ENCODE peak calls at places on chromosome 11, in six cellular contexts. W is dermis blood vessel endothelial cell; G is activated CD8-positive, alpha-beta memory T cell treated with anti-CD3 and anti-CD28 coated beads, Interleukin-2, amount 50 U/mL, for 4 hours; H is activated naive CD8-positive, alpha-beta T cell treated with anti-CD3 and anti-CD28 coated beads, Interleukin-2, amount 50 U/mL, for 16 hours; E is AG09319; K is ACHN. A is an unnamed sample.

GRCh38 chr11:16764888-16765287 is 26.4 kb downstream of the C11orf58 start:
- DNase-seq in W (no peak), G (no peak), H (no peak), E (no peak), K (no peak), A (no peak)

GRCh38 chr11:13434247-13435205 is 28.5 kb downstream of the BTBD10 start:
- DNase-seq in W (no peak), G (no peak), H (no peak), E (no peak), K (peak), A (no peak)

GRCh38 chr11:76885390-76886097 is 24.8 kb downstream of the ACER3 start:
- DNase-seq in W (peak), G (no peak), H (no peak), E (no peak), K (peak), A (no peak)

GRCh38 chr11:119590651-119591308 is 138.2 kb downstream of the NECTIN1 start:
- DNase-seq in W (no peak), G (no peak), H (no peak), E (no peak), K (no peak), A (no peak)

GRCh38 chr11:68649851-68650555 is 34.3 kb upstream of the GAL start:
- DNase-seq in W (no peak), G (no peak), H (no peak), E (no peak), K (no peak), A (no peak)

GRCh38 chr11:2586793-2587131 is 113.0 kb downstream of the KCNQ1OT1 start:
- DNase-seq in W (no peak), G (no peak), H (no peak), E (no peak), K (no peak), A (no peak)

GRCh38 chr11:57567512-57568329 is at the start of gene UBE2L6:
- DNase-seq in W (peak), G (peak), H (peak), E (no peak), K (peak), A (peak)

GRCh38 chr11:60657880-60658279 is 41.5 kb upstream of the MS4A8 start:
- DNase-seq in W (no peak), G (no peak), H (no peak), E (no peak), K (no peak), A (no peak)

GRCh38 chr11:111633248-111633647 is 31.0 kb downstream of the SIK2 start:
- DNase-seq in W (peak), G (no peak), H (no peak), E (no peak), K (no peak), A (no peak)

GRCh38 chr11:117087446-117087845 is 10.8 kb downstream of the SIK3 start:
- DNase-seq in W (no peak), G (no peak), H (no peak), E (no peak), K (no peak), A (no peak)

GRCh38 chr11:13339196-13340153 is 61.9 kb downstream of the BMAL1 start:
- DNase-seq in W (peak), G (no peak), H (no peak), E (peak), K (peak), A (peak)

GRCh38 chr11:92580931-92581330 is 356.3 kb downstream of the FAT3 start:
- DNase-seq in W (no peak), G (no peak), H (no peak), E (no peak), K (no peak), A (no peak)